ENCODE peak calls at places on chromosomes 11 and 22, in ten cellular contexts. X is A673, L is Right ventricle myocardium superior, I is mesendoderm, A is EH, R is sciatic nerve, D is thoracic aorta, U is testis, O is OCI-LY7, B is NCI-H460. Q is an unnamed sample.

GRCh38 chr11:118592616-118593367 is 14.6 kb upstream of the PHLDB1 start:
- DNase-seq in X (no peak), L (no peak), I (no peak), A (peak; percentile 70), R (peak; percentile 48), D (no peak), U (no peak), O (no peak), B (no peak), Q (no peak)

GRCh38 chr11:5690736-5691135 is 1.1 kb downstream of the TRIM22 start:
- DNase-seq in X (no peak), L (no peak), I (no peak), A (peak; percentile 49), R (no peak), D (no peak), U (peak; percentile 49), O (peak; percentile 24), B (no peak), Q (no peak)

GRCh38 chr11:91859666-91860065 is 365.0 kb upstream of the FAT3 start:
- DNase-seq in X (no peak), L (no peak), I (no peak), A (peak; percentile 21), R (no peak), D (no peak), U (no peak), O (no peak), B (no peak), Q (no peak)

GRCh38 chr22:17870408-17870807 is 96.1 kb upstream of the BID start:
- DNase-seq in X (no peak), L (no peak), I (no peak), A (no peak), R (no peak), D (no peak), U (no peak), O (no peak), B (no peak), Q (no peak)

GRCh38 chr11:69383372-69383771 is 89.4 kb downstream of the MYEOV start:
- DNase-seq in X (no peak), L (no peak), I (no peak), A (no peak), R (peak; percentile 32), D (no peak), U (peak; percentile 9), O (no peak), B (no peak), Q (no peak)

GRCh38 chr11:10930224-10930960 is 72.5 kb upstream of the ZBED5 start:
- DNase-seq in X (peak; percentile 45), L (no peak), I (peak; percentile 52), A (peak; percentile 49), R (peak; percentile 67), D (no peak), U (peak; percentile 36), O (no peak), B (no peak), Q (no peak)

GRCh38 chr11:47408598-47409439 is 429 bp downstream of the SLC39A13 start:
- DNase-seq in X (no peak), L (peak; percentile 61), I (peak; percentile 46), A (peak; percentile 91), R (no peak), D (no peak), U (peak; percentile 33), O (no peak), B (no peak), Q (peak; percentile 48)

GRCh38 chr22:43881091-43882061 is 10.4 kb downstream of the PNPLA5 start:
- DNase-seq in X (no peak), L (no peak), I (no peak), A (no peak), R (peak; percentile 38), D (no peak), U (no peak), O (no peak), B (no peak), Q (no peak)

GRCh38 chr22:30212363-30212995 is 34.1 kb downstream of the LIF start:
- DNase-seq in X (no peak), L (peak; percentile 67), I (peak; percentile 67), A (peak; percentile 91), R (peak; percentile 80), D (no peak), U (peak; percentile 54), O (no peak), B (peak; percentile 90), Q (no peak)

GRCh38 chr11:94325681-94326080 is 21.3 kb downstream of the IZUMO1R start:
- DNase-seq in X (peak; percentile 64), L (no peak), I (peak; percentile 83), A (peak; percentile 34), R (no peak), D (no peak), U (no peak), O (peak; percentile 37), B (peak; percentile 19), Q (peak; percentile 7)

GRCh38 chr22:45009881-45010531 is at the start of gene PHF21B:
- DNase-seq in X (peak; percentile 91), L (peak; percentile 61), I (peak; percentile 86), A (peak; percentile 33), R (peak; percentile 77), D (no peak), U (peak; percentile 91), O (peak; percentile 84), B (peak; percentile 8), Q (no peak)

GRCh38 chr11:67499808-67500793 is 5.1 kb downstream of the PITPNM1 start:
- DNase-seq in X (no peak), L (no peak), I (no peak), A (no peak), R (no peak), D (no peak), U (no peak), O (no peak), B (no peak), Q (no peak)

GRCh38 chr22:22458387-22458786 is 50.2 kb downstream of the ZNF280B start:
- DNase-seq in X (no peak), L (no peak), I (no peak), A (no peak), R (no peak), D (no peak), U (no peak), O (no peak), B (no peak), Q (no peak)

GRCh38 chr11:4072668-4073285 is 21.8 kb upstream of the RRM1 start:
- DNase-seq in X (peak; percentile 79), L (no peak), I (peak; percentile 85), A (peak; percentile 81), R (no peak), D (no peak), U (peak; percentile 80), O (peak; percentile 80), B (peak; percentile 64), Q (peak; percentile 57)

GRCh38 chr11:130413383-130414106 is 14.9 kb downstream of the ADAMTS8 start:
- DNase-seq in X (no peak), L (no peak), I (no peak), A (peak; percentile 93), R (no peak), D (no peak), U (no peak), O (no peak), B (no peak), Q (no peak)

GRCh38 chr11:12167098-12167999 is 57.0 kb downstream of the MICAL2 start:
- DNase-seq in X (peak; percentile 70), L (peak; percentile 40), I (peak; percentile 70), A (peak; percentile 93), R (no peak), D (peak; percentile 78), U (no peak), O (no peak), B (peak; percentile 38), Q (peak; percentile 86)

GRCh38 chr22:42680648-42681047 is 31.5 kb upstream of the CYB5R3 start:
- DNase-seq in X (peak; percentile 57), L (no peak), I (peak; percentile 29), A (peak; percentile 97), R (no peak), D (no peak), U (no peak), O (no peak), B (peak; percentile 74), Q (peak; percentile 94)

GRCh38 chr11:1839204-1839923 is 583 bp downstream of the TNNI2 start:
- DNase-seq in X (no peak), L (no peak), I (no peak), A (no peak), R (no peak), D (no peak), U (no peak), O (peak; percentile 7), B (no peak), Q (no peak)

GRCh38 chr11:117931971-117932370 is 2.8 kb upstream of the TMPRSS13 start:
- DNase-seq in X (no peak), L (no peak), I (no peak), A (no peak), R (peak; percentile 50), D (no peak), U (no peak), O (no peak), B (no peak), Q (no peak)

GRCh38 chr11:68431984-68432600 is 28.5 kb upstream of the PPP6R3 start:
- DNase-seq in X (no peak), L (no peak), I (no peak), A (no peak), R (no peak), D (no peak), U (no peak), O (no peak), B (no peak), Q (no peak)

GRCh38 chr22:26722159-26722558 is 64.8 kb downstream of the MIAT start:
- DNase-seq in X (no peak), L (no peak), I (no peak), A (peak; percentile 90), R (no peak), D (no peak), U (no peak), O (no peak), B (no peak), Q (no peak)

GRCh38 chr11:62242021-62242420 is at the start of gene SCGB1D2:
- DNase-seq in X (no peak), L (peak; percentile 78), I (peak; percentile 78), A (no peak), R (no peak), D (no peak), U (peak; percentile 14), O (no peak), B (no peak), Q (no peak)

GRCh38 chr22:47389201-47389600 is 626.8 kb downstream of the TBC1D22A start:
- DNase-seq in X (no peak), L (no peak), I (no peak), A (no peak), R (no peak), D (no peak), U (no peak), O (no peak), B (no peak), Q (no peak)

GRCh38 chr11:10973416-10973815 is 115.6 kb upstream of the ZBED5 start:
- DNase-seq in X (peak; percentile 5), L (no peak), I (no peak), A (no peak), R (no peak), D (no peak), U (no peak), O (no peak), B (no peak), Q (no peak)

GRCh38 chr11:76694664-76695063 is 24.1 kb upstream of the LRRC32 start:
- DNase-seq in X (no peak), L (no peak), I (no peak), A (peak; percentile 77), R (no peak), D (no peak), U (no peak), O (no peak), B (no peak), Q (peak; percentile 77)

GRCh38 chr11:17405232-17406005 is 17.0 kb upstream of the KCNJ11 start:
- DNase-seq in X (peak; percentile 30), L (peak; percentile 86), I (peak; percentile 58), A (peak; percentile 63), R (no peak), D (peak; percentile 49), U (peak; percentile 34), O (no peak), B (peak; percentile 53), Q (no peak)

GRCh38 chr11:34809191-34810106 is 106.7 kb downstream of the APIP start:
- DNase-seq in X (peak; percentile 33), L (no peak), I (no peak), A (no peak), R (no peak), D (no peak), U (no peak), O (no peak), B (no peak), Q (peak; percentile 92)

GRCh38 chr11:74460481-74461154 is 6.7 kb downstream of the KCNE3 start:
- DNase-seq in X (no peak), L (no peak), I (no peak), A (peak; percentile 59), R (no peak), D (no peak), U (no peak), O (peak; percentile 5), B (no peak), Q (no peak)

Q was measured in glomerular endothelial cell.